ENCODE peak calls at places on chromosomes 2 and 18, in seven cellular contexts. T is upper lobe of left lung, J is sigmoid colon, M is ovary, L is tibial nerve, G is A549, S is K562. K is an unnamed sample.

GRCh38 chr2:63055510-63056308 is 5.1 kb downstream of the OTX1 start:
- DNase-seq in T (no peak), J (peak; percentile 60), M (no peak), L (no peak), G (no peak), S (no peak), K (no peak)

GRCh38 chr18:10950080-10950875 is 199.1 kb downstream of the PIEZO2 start:
- DNase-seq in T (no peak), J (no peak), M (no peak), L (no peak), G (no peak), S (no peak), K (no peak)

GRCh38 chr2:98505311-98505808 is 60.7 kb downstream of the INPP4A start:
- DNase-seq in T (peak; percentile 70), J (peak; percentile 85), M (no peak), L (no peak), G (no peak), S (no peak), K (no peak)

GRCh38 chr18:45753251-45753650 is 29.3 kb downstream of the SLC14A1 start:
- DNase-seq in T (no peak), J (no peak), M (no peak), L (no peak), G (no peak), S (no peak), K (no peak)

GRCh38 chr2:218963597-218963996 is 4.1 kb downstream of the CDK5R2 start:
- DNase-seq in T (no peak), J (no peak), M (no peak), L (no peak), G (no peak), S (no peak), K (no peak)

GRCh38 chr2:176562359-176563043 is 293.3 kb downstream of the MTX2 start:
- DNase-seq in T (no peak), J (no peak), M (no peak), L (no peak), G (peak; percentile 75), S (no peak), K (no peak)

GRCh38 chr2:28656937-28657615 is 94.6 kb upstream of the PPP1CB start:
- DNase-seq in T (no peak), J (peak; percentile 56), M (no peak), L (no peak), G (no peak), S (no peak), K (no peak)

GRCh38 chr2:159201321-159202063 is 85.0 kb downstream of the WDSUB1 start:
- DNase-seq in T (no peak), J (no peak), M (no peak), L (no peak), G (no peak), S (no peak), K (no peak)

GRCh38 chr2:126722081-126722480 is 66.1 kb downstream of the GYPC start:
- DNase-seq in T (no peak), J (no peak), M (no peak), L (no peak), G (no peak), S (no peak), K (no peak)

GRCh38 chr18:49911414-49911813 is 98.1 kb upstream of the ACAA2 start:
- DNase-seq in T (no peak), J (no peak), M (no peak), L (no peak), G (no peak), S (no peak), K (no peak)

GRCh38 chr2:16261071-16261470 is 320.7 kb downstream of the MYCN start:
- DNase-seq in T (no peak), J (no peak), M (no peak), L (no peak), G (no peak), S (no peak), K (no peak)

GRCh38 chr18:62526098-62527025 is 3.5 kb downstream of the ZCCHC2 start:
- DNase-seq in T (peak; percentile 91), J (peak; percentile 92), M (peak; percentile 87), L (peak; percentile 58), G (peak; percentile 80), S (peak; percentile 74), K (peak; percentile 89)

GRCh38 chr2:32484907-32485306 is 128.1 kb downstream of the BIRC6 start:
- DNase-seq in T (peak; percentile 27), J (no peak), M (no peak), L (no peak), G (peak; percentile 83), S (no peak), K (no peak)

GRCh38 chr18:41645600-41646360 is 309.3 kb upstream of the PIK3C3 start:
- DNase-seq in T (no peak), J (no peak), M (no peak), L (no peak), G (no peak), S (no peak), K (no peak)

GRCh38 chr2:23107341-23107941 is 277.5 kb upstream of the KLHL29 start:
- DNase-seq in T (no peak), J (no peak), M (no peak), L (no peak), G (no peak), S (no peak), K (no peak)

GRCh38 chr2:134124047-134124753 is 129.7 kb upstream of the MGAT5 start:
- DNase-seq in T (no peak), J (no peak), M (no peak), L (no peak), G (no peak), S (no peak), K (no peak)

GRCh38 chr2:86028763-86029381 is 76.8 kb downstream of the POLR1A start:
- DNase-seq in T (no peak), J (peak; percentile 82), M (peak; percentile 28), L (peak; percentile 46), G (no peak), S (no peak), K (peak; percentile 44)

GRCh38 chr18:24427484-24427883 is 1.0 kb downstream of the IMPACT start:
- DNase-seq in T (no peak), J (no peak), M (no peak), L (no peak), G (peak; percentile 8), S (no peak), K (no peak)

GRCh38 chr2:239212553-239213419 is 188.0 kb downstream of the HDAC4 start:
- DNase-seq in T (no peak), J (peak; percentile 66), M (no peak), L (no peak), G (no peak), S (peak; percentile 39), K (peak; percentile 59)
- H3K4me1 ChIP-seq in T (peaks cover 24% of the 10 kb centered on the region), J (peaks cover 70% of the 10 kb centered on the region), M (peaks cover 8% of the 10 kb centered on the region), L (peaks cover 16% of the 10 kb centered on the region), G (peaks cover 7% of the 10 kb centered on the region), S (peaks cover 33% of the 10 kb centered on the region), K (peaks cover 15% of the 10 kb centered on the region)

DNA sequence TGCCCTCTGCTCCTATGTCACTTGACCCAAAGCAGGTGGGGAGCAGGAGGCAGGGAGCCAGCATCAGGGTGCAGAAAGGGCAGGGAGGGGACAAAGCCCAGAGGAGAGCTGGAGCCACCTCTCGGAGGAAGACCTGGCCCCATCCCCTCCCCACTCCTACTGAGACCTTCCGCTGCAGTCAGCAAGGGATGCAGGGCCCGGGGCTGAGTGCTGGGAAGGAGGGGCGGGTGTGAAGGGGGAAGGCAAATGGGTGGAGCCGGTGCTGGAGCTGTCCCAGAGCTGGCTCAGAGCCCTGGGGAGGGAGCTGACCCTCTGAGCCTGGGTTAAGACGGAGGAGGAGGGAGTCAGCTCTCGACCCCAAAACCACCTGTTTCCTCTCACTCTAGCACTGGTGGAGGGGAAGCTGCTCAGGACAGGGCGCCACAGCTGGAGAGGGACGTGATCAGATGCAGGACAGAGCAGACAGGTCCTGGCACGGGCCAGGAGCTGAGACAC is 33.8 kb downstream of the HS1BP3 start:
- DNase-seq in T (peak; percentile 87), J (peak; percentile 96), M (peak; percentile 94), L (peak; percentile 41), G (no peak), S (peak; percentile 73), K (peak; percentile 87)
- TF ChIP-seq EP300 in T (no peak), J (peak; percentile 53), M (no peak), L (peak; percentile 12), G (no peak), S (no peak), K (no peak)

GRCh38 chr2:212107989-212108388 is 430.6 kb downstream of the ERBB4 start:
- DNase-seq in T (no peak), J (no peak), M (no peak), L (no peak), G (no peak), S (no peak), K (no peak)

GRCh38 chr2:212109792-212110680 is 428.6 kb downstream of the ERBB4 start:
- DNase-seq in T (no peak), J (no peak), M (no peak), L (no peak), G (no peak), S (no peak), K (no peak)

GRCh38 chr2:212109217-212109616 is 429.4 kb downstream of the ERBB4 start:
- DNase-seq in T (no peak), J (no peak), M (no peak), L (no peak), G (no peak), S (no peak), K (no peak)

GRCh38 chr2:212107014-212107413 is 431.6 kb downstream of the ERBB4 start:
- DNase-seq in T (no peak), J (no peak), M (no peak), L (no peak), G (no peak), S (no peak), K (no peak)
- H3K4me1 ChIP-seq in T (no peaks in the 10 kb centered on the region), J (no peaks in the 10 kb centered on the region), M (no peaks in the 10 kb centered on the region), L (no peaks in the 10 kb centered on the region), G (no peaks in the 10 kb centered on the region), S (no peaks in the 10 kb centered on the region), K (no peaks in the 10 kb centered on the region)

GRCh38 chr2:105621038-105621437 is 123.7 kb upstream of the NCK2 start:
- DNase-seq in T (no peak), J (peak; percentile 1), M (no peak), L (no peak), G (no peak), S (no peak), K (no peak)

GRCh38 chr2:105615352-105615751 is 129.4 kb upstream of the NCK2 start:
- DNase-seq in T (no peak), J (no peak), M (no peak), L (no peak), G (no peak), S (no peak), K (no peak)

GRCh38 chr2:105618351-105618659 is 126.4 kb upstream of the NCK2 start:
- DNase-seq in T (no peak), J (no peak), M (no peak), L (no peak), G (no peak), S (no peak), K (no peak)

GRCh38 chr2:105612049-105612448 is 132.7 kb upstream of the NCK2 start:
- DNase-seq in T (no peak), J (no peak), M (no peak), L (no peak), G (no peak), S (no peak), K (no peak)

DNA sequence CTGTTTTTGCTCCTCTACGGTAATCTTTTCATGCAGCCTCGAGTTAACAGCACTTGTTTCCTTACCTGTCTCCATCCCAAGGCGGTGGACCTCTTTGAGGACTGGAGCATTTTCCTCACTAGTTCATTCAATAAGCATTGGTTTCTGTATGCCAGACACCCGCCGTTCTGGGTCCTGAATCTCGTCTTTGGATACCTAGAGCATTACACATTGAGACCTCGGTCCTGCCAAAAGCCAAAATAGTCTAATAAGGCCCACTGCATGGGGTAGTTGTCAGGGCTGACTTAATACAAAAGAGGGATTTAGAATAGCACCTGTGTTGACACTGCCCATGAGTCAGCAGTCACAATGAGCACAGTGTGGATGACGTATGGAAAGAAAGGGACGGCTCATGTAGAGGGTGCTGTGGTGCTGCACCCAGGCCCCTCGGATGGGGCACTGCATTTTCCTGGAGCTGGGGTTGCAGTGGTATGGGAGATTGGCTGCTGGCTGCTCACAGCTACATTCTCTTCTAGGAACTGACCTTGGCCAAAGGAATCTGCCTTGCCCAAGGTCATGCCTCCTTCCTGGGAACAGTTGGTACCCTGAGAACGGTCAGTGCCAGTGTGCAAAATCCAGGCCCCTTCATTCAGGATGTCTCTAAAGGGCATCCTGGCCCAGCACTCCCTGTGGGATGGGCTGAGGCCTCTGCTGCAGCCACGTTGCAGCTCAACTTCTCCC is 126.9 kb upstream of the NCK2 start:
- DNase-seq in T (no peak), J (no peak), M (no peak), L (no peak), G (peak; percentile 25), S (no peak), K (no peak)
- TF ChIP-seq EP300 in T (no peak), J (no peak), M (no peak), L (no peak), G (no peak), S (no peak), K (no peak)